ENCODE peak calls at places on chromosomes 12 and 14, in four cellular contexts. M is stimulated activated naive CD8-positive, alpha-beta T cell treated with anti-CD3 and anti-CD28 coated beads, Interleukin-15, Interleukin-2, amounts not matched to agents 100 U/mL and 50 U/mL, for 24 hours; J is HT1080; S is H9. G is an unnamed sample.

GRCh38 chr12:131290255-131290959 is 336.7 kb downstream of the ADGRD1 start:
- DNase-seq in J (no peak), S (no peak), M (no peak), G (no peak)

GRCh38 chr12:89597770-89598169 is 71.9 kb upstream of the POC1B start:
- DNase-seq in M (no peak), S (no peak), J (no peak), G (no peak)

GRCh38 chr12:47989666-47990065 is 14.6 kb downstream of the COL2A1 start:
- DNase-seq in M (no peak), S (no peak), J (no peak), G (no peak)

GRCh38 chr14:30692669-30693068 is 70.5 kb downstream of the SCFD1 start:
- DNase-seq in S (no peak), M (no peak), J (no peak), G (no peak)

GRCh38 chr12:843609-844008 is 91.2 kb downstream of the WNK1 start:
- DNase-seq in J (peak; percentile 21), S (no peak), M (no peak), G (no peak)

GRCh38 chr12:112149596-112149995 is 24.2 kb downstream of the TRAFD1 start:
- DNase-seq in S (no peak), J (no peak), M (no peak), G (peak; percentile 52)

GRCh38 chr12:85322715-85323114 is 42.7 kb downstream of the ALX1 start:
- DNase-seq in S (no peak), M (no peak), J (no peak), G (no peak)

GRCh38 chr14:104786091-104786586 is 9.4 kb downstream of the AKT1 start:
- DNase-seq in J (no peak), M (no peak), S (no peak), G (no peak)

GRCh38 chr14:105329411-105330200 is 15.1 kb downstream of the PACS2 start:
- DNase-seq in S (no peak), M (no peak), J (no peak), G (no peak)

GRCh38 chr12:122834921-122835692 is at the start of gene HIP1R:
- DNase-seq in S (peak; percentile 69), M (peak; percentile 77), J (no peak), G (no peak)

GRCh38 chr12:67651380-67651695 is 2.8 kb downstream of the DYRK2 start:
- DNase-seq in M (no peak), S (no peak), J (peak; percentile 48), G (no peak)

GRCh38 chr12:126998747-126999285 is 1268.2 kb upstream of the TMEM132C start:
- DNase-seq in S (no peak), J (peak; percentile 5), M (no peak), G (no peak)

GRCh38 chr12:79451365-79451764 is 239.4 kb downstream of the PAWR start:
- DNase-seq in J (no peak), S (no peak), M (no peak), G (no peak)

G was measured in epithelial cell of prostate.